ENCODE peak calls at places on chromosome 12, in ten cellular contexts. One of them, this sample, is unnamed.

GRCh38 chr12:29264424-29264823 is 115.3 kb downstream of the FAR2 start:
- DNase-seq in tibial nerve: no peak
- DNase-seq in esophagus muscularis mucosa: no peak
- DNase-seq in stomach: no peak
- DNase-seq in heart left ventricle: no peak
- DNase-seq in Peyer's patch: no peak
- DNase-seq in IMR-90: no peak
- DNase-seq in A549: no peak
- DNase-seq in body of pancreas: no peak
- DNase-seq in ovary: no peak
- DNase-seq in this sample: no peak

GRCh38 chr12:25557830-25558436 is 4.8 kb upstream of the LMNTD1 start:
- DNase-seq in tibial nerve: peak
- DNase-seq in IMR-90: peak
- DNase-seq in esophagus muscularis mucosa: no peak
- DNase-seq in stomach: no peak
- DNase-seq in ovary: no peak
- DNase-seq in body of pancreas: no peak
- DNase-seq in heart left ventricle: no peak
- DNase-seq in A549: peak
- DNase-seq in Peyer's patch: no peak
- DNase-seq in this sample: peak

GRCh38 chr12:122062832-122063690 is 15.5 kb upstream of the MLXIP start:
- DNase-seq in stomach: peak
- DNase-seq in A549: peak
- DNase-seq in esophagus muscularis mucosa: no peak
- DNase-seq in ovary: peak
- DNase-seq in tibial nerve: peak
- DNase-seq in body of pancreas: peak
- DNase-seq in IMR-90: peak
- DNase-seq in Peyer's patch: no peak
- DNase-seq in heart left ventricle: peak
- DNase-seq in this sample: no peak

GRCh38 chr12:43653917-43654316 is 101.9 kb upstream of the ADAMTS20 start:
- DNase-seq in Peyer's patch: no peak
- DNase-seq in heart left ventricle: no peak
- DNase-seq in body of pancreas: no peak
- DNase-seq in esophagus muscularis mucosa: peak
- DNase-seq in A549: no peak
- DNase-seq in IMR-90: no peak
- DNase-seq in ovary: no peak
- DNase-seq in tibial nerve: no peak
- DNase-seq in stomach: no peak
- DNase-seq in this sample: no peak

GRCh38 chr12:53383258-53383657 is 3.3 kb downstream of the SP1 start:
- DNase-seq in heart left ventricle: no peak
- DNase-seq in tibial nerve: no peak
- DNase-seq in esophagus muscularis mucosa: no peak
- DNase-seq in A549: no peak
- DNase-seq in ovary: no peak
- DNase-seq in Peyer's patch: no peak
- DNase-seq in body of pancreas: no peak
- DNase-seq in IMR-90: no peak
- DNase-seq in stomach: no peak
- DNase-seq in this sample: no peak

GRCh38 chr12:121765573-121765972 is 27.9 kb downstream of the RHOF start:
- DNase-seq in Peyer's patch: no peak
- DNase-seq in IMR-90: peak
- DNase-seq in tibial nerve: no peak
- DNase-seq in heart left ventricle: no peak
- DNase-seq in A549: no peak
- DNase-seq in ovary: no peak
- DNase-seq in body of pancreas: no peak
- DNase-seq in esophagus muscularis mucosa: no peak
- DNase-seq in stomach: no peak
- DNase-seq in this sample: peak

GRCh38 chr12:25959069-25959961 is 833 bp downstream of the RASSF8 start:
- DNase-seq in ovary: peak
- DNase-seq in tibial nerve: peak
- DNase-seq in heart left ventricle: peak
- DNase-seq in body of pancreas: peak
- DNase-seq in A549: peak
- DNase-seq in IMR-90: peak
- DNase-seq in esophagus muscularis mucosa: no peak
- DNase-seq in Peyer's patch: peak
- DNase-seq in stomach: peak
- DNase-seq in this sample: peak

GRCh38 chr12:128879898-128880764 is 26.9 kb downstream of the GLT1D1 start:
- DNase-seq in body of pancreas: no peak
- DNase-seq in heart left ventricle: no peak
- DNase-seq in A549: no peak
- DNase-seq in stomach: no peak
- DNase-seq in ovary: no peak
- DNase-seq in esophagus muscularis mucosa: no peak
- DNase-seq in IMR-90: no peak
- DNase-seq in Peyer's patch: no peak
- DNase-seq in tibial nerve: no peak
- DNase-seq in this sample: no peak

DNA sequence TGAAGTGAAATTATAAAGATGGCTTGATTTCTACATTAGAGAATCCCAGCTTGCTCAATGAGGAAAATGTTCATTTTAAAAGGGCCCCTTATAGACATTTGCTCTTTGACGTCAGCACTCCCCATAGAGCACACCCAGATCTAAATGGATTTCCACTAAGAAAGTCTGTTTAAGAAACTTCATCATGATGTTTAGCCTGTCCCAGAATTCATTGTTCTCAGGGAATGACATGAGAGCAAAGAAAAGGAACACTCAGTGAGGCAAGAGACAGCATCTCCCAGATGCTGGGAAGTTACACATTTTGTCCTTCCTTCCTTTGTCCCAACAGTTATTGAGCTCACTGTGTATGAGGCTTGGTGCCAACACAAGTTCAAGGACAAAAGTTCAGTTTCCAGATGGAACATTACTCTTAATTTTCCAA is 4.9 kb downstream of the PHLDA1 start:
- DNase-seq in A549: no peak
- DNase-seq in IMR-90: peak
- DNase-seq in tibial nerve: no peak
- DNase-seq in stomach: no peak
- DNase-seq in body of pancreas: no peak
- DNase-seq in esophagus muscularis mucosa: no peak
- DNase-seq in heart left ventricle: no peak
- DNase-seq in ovary: peak
- DNase-seq in Peyer's patch: no peak
- DNase-seq in this sample: no peak
- TF ChIP-seq POLR2A in A549: no peak
- TF ChIP-seq POLR2A in IMR-90: peak
- TF ChIP-seq POLR2A in tibial nerve: no peak
- TF ChIP-seq POLR2A in stomach: no peak
- TF ChIP-seq POLR2A in body of pancreas: peak
- TF ChIP-seq POLR2A in esophagus muscularis mucosa: no peak
- TF ChIP-seq POLR2A in heart left ventricle: no peak
- TF ChIP-seq POLR2A in ovary: no peak
- TF ChIP-seq POLR2A in Peyer's patch: no peak
- TF ChIP-seq POLR2A in this sample: peak

GRCh38 chr12:42237052-42237852 is 796 bp downstream of the YAF2 start:
- DNase-seq in stomach: peak
- DNase-seq in Peyer's patch: peak
- DNase-seq in esophagus muscularis mucosa: no peak
- DNase-seq in ovary: peak
- DNase-seq in IMR-90: peak
- DNase-seq in tibial nerve: peak
- DNase-seq in A549: peak
- DNase-seq in body of pancreas: peak
- DNase-seq in heart left ventricle: peak
- DNase-seq in this sample: peak

GRCh38 chr12:42236017-42236416 is 2.0 kb downstream of the YAF2 start:
- DNase-seq in A549: no peak
- DNase-seq in IMR-90: no peak
- DNase-seq in stomach: no peak
- DNase-seq in tibial nerve: no peak
- DNase-seq in esophagus muscularis mucosa: no peak
- DNase-seq in ovary: no peak
- DNase-seq in heart left ventricle: no peak
- DNase-seq in body of pancreas: no peak
- DNase-seq in Peyer's patch: no peak
- DNase-seq in this sample: no peak

GRCh38 chr12:42240131-42240750 is 2.2 kb upstream of the YAF2 start:
- DNase-seq in stomach: no peak
- DNase-seq in body of pancreas: no peak
- DNase-seq in ovary: no peak
- DNase-seq in IMR-90: no peak
- DNase-seq in A549: no peak
- DNase-seq in tibial nerve: no peak
- DNase-seq in Peyer's patch: no peak
- DNase-seq in heart left ventricle: no peak
- DNase-seq in esophagus muscularis mucosa: no peak
- DNase-seq in this sample: no peak

GRCh38 chr12:42237853-42238239 is 202 bp downstream of the YAF2 start:
- DNase-seq in A549: no peak
- DNase-seq in tibial nerve: no peak
- DNase-seq in ovary: no peak
- DNase-seq in body of pancreas: no peak
- DNase-seq in Peyer's patch: no peak
- DNase-seq in esophagus muscularis mucosa: no peak
- DNase-seq in IMR-90: no peak
- DNase-seq in stomach: no peak
- DNase-seq in heart left ventricle: no peak
- DNase-seq in this sample: no peak

DNA sequence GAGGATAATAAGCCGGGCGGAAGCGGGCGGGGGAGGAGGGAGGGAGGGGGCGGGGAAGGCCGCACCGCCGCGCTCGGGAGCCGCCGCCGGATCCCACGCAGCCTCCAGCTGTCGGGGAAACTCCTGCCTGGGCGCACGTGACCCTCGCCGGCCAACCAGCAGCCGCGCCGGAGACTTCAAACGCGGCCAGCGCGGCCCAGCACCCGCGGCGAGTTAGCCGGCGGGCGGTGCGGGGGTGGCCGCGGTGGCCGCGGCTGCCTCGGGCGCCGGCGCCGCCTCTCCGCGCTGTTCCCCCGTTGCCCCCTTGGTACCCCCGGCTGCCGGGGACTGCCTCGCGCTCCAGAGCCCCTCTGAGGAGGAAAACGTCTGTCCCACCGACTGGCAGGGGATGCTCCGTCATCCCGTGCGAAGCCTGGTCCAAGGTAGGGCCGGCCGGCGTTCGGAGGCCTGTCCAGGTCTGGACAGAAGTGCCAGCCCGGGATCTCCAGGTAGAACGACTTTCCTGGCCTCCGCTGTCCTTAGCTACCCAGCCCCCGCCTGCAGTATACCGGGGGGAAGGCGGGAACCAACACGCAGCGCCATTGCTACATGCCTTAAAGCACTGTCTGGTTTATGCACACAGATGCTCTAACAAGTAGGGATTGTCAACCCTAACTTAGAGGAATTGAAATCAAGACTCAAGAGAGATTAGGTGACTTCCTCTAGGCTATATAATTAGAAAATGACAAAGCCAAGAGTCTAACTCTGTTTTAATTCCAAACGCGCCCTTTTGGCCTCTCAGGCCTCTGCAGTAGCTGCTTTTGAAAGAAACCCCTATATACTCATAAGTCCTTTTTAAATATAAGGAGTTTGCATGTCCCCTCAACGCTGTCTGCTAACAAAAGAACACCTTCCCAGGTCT is at the start of gene YAF2:
- DNase-seq in ovary: peak
- DNase-seq in heart left ventricle: peak
- DNase-seq in A549: peak
- DNase-seq in IMR-90: peak
- DNase-seq in esophagus muscularis mucosa: peak
- DNase-seq in tibial nerve: peak
- DNase-seq in body of pancreas: peak
- DNase-seq in stomach: peak
- DNase-seq in Peyer's patch: peak
- DNase-seq in this sample: peak
- TF ChIP-seq POLR2A in ovary: peak
- TF ChIP-seq POLR2A in heart left ventricle: no peak
- TF ChIP-seq POLR2A in A549: peak
- TF ChIP-seq POLR2A in IMR-90: peak
- TF ChIP-seq POLR2A in esophagus muscularis mucosa: no peak
- TF ChIP-seq POLR2A in tibial nerve: no peak
- TF ChIP-seq POLR2A in body of pancreas: peak
- TF ChIP-seq POLR2A in stomach: no peak
- TF ChIP-seq POLR2A in Peyer's patch: no peak
- TF ChIP-seq POLR2A in this sample: peak

GRCh38 chr12:110637869-110638441 is 24.0 kb downstream of the TCTN1 start:
- DNase-seq in ovary: no peak
- DNase-seq in esophagus muscularis mucosa: no peak
- DNase-seq in Peyer's patch: peak
- DNase-seq in body of pancreas: no peak
- DNase-seq in IMR-90: no peak
- DNase-seq in tibial nerve: no peak
- DNase-seq in stomach: no peak
- DNase-seq in A549: no peak
- DNase-seq in heart left ventricle: no peak
- DNase-seq in this sample: no peak
- TF ChIP-seq POLR2A in ovary: no peak
- TF ChIP-seq POLR2A in esophagus muscularis mucosa: no peak
- TF ChIP-seq POLR2A in Peyer's patch: no peak
- TF ChIP-seq POLR2A in body of pancreas: no peak
- TF ChIP-seq POLR2A in IMR-90: no peak
- TF ChIP-seq POLR2A in tibial nerve: no peak
- TF ChIP-seq POLR2A in stomach: no peak
- TF ChIP-seq POLR2A in A549: no peak
- TF ChIP-seq POLR2A in heart left ventricle: no peak
- TF ChIP-seq POLR2A in this sample: no peak

GRCh38 chr12:132145334-132145733 is 1.1 kb downstream of the NOC4L start:
- DNase-seq in esophagus muscularis mucosa: no peak
- DNase-seq in stomach: no peak
- DNase-seq in IMR-90: no peak
- DNase-seq in heart left ventricle: no peak
- DNase-seq in ovary: no peak
- DNase-seq in Peyer's patch: no peak
- DNase-seq in A549: no peak
- DNase-seq in body of pancreas: peak
- DNase-seq in tibial nerve: no peak
- DNase-seq in this sample: no peak

GRCh38 chr12:132143328-132144071 is 619 bp downstream of the DDX51 start:
- DNase-seq in ovary: no peak
- DNase-seq in Peyer's patch: no peak
- DNase-seq in esophagus muscularis mucosa: no peak
- DNase-seq in tibial nerve: no peak
- DNase-seq in stomach: no peak
- DNase-seq in IMR-90: no peak
- DNase-seq in A549: no peak
- DNase-seq in heart left ventricle: no peak
- DNase-seq in body of pancreas: peak
- DNase-seq in this sample: peak

GRCh38 chr12:132146098-132146497 is 1.8 kb downstream of the NOC4L start:
- DNase-seq in IMR-90: no peak
- DNase-seq in tibial nerve: no peak
- DNase-seq in ovary: no peak
- DNase-seq in esophagus muscularis mucosa: no peak
- DNase-seq in Peyer's patch: no peak
- DNase-seq in stomach: no peak
- DNase-seq in A549: no peak
- DNase-seq in heart left ventricle: no peak
- DNase-seq in body of pancreas: no peak
- DNase-seq in this sample: no peak

GRCh38 chr12:132142679-132143327 is 1.3 kb downstream of the DDX51 start:
- DNase-seq in body of pancreas: peak
- DNase-seq in tibial nerve: no peak
- DNase-seq in ovary: no peak
- DNase-seq in Peyer's patch: no peak
- DNase-seq in esophagus muscularis mucosa: no peak
- DNase-seq in stomach: no peak
- DNase-seq in A549: no peak
- DNase-seq in IMR-90: no peak
- DNase-seq in heart left ventricle: no peak
- DNase-seq in this sample: no peak

GRCh38 chr12:132144115-132145071 is at the start of the genes DDX51 and NOC4L:
- DNase-seq in Peyer's patch: peak
- DNase-seq in tibial nerve: peak
- DNase-seq in esophagus muscularis mucosa: peak
- DNase-seq in ovary: peak
- DNase-seq in stomach: peak
- DNase-seq in IMR-90: peak
- DNase-seq in heart left ventricle: peak
- DNase-seq in body of pancreas: peak
- DNase-seq in A549: peak
- DNase-seq in this sample: peak
- TF ChIP-seq POLR2A in Peyer's patch: peak
- TF ChIP-seq POLR2A in tibial nerve: peak
- TF ChIP-seq POLR2A in esophagus muscularis mucosa: no peak
- TF ChIP-seq POLR2A in ovary: peak
- TF ChIP-seq POLR2A in stomach: no peak
- TF ChIP-seq POLR2A in IMR-90: peak
- TF ChIP-seq POLR2A in heart left ventricle: no peak
- TF ChIP-seq POLR2A in body of pancreas: peak
- TF ChIP-seq POLR2A in A549: peak
- TF ChIP-seq POLR2A in this sample: peak

This sample was measured in erythroblast.